ENCODE peak calls at places on chromosomes 4 and X, in nine cellular contexts. One of them, this sample, is unnamed.

GRCh38 chrX:153688900-153689590 is 1.3 kb downstream of the SLC6A8 start:
- DNase-seq in HFF-Myc: no peak
- DNase-seq in endodermal cell: no peak
- DNase-seq in MM.1S: no peak
- DNase-seq in CD4-positive, alpha-beta T cell: no peak
- DNase-seq in fibroblast of lung: peak
- DNase-seq in astrocyte: no peak
- DNase-seq in testis: no peak
- DNase-seq in pancreas: peak
- DNase-seq in this sample: no peak

GRCh38 chrX:10725071-10725470 is 104.7 kb upstream of the MID1 start:
- DNase-seq in astrocyte: no peak
- DNase-seq in MM.1S: no peak
- DNase-seq in pancreas: no peak
- DNase-seq in HFF-Myc: no peak
- DNase-seq in testis: no peak
- DNase-seq in CD4-positive, alpha-beta T cell: no peak
- DNase-seq in fibroblast of lung: no peak
- DNase-seq in endodermal cell: no peak
- DNase-seq in this sample: no peak

GRCh38 chrX:1537031-1537715 is at the start of gene P2RY8:
- DNase-seq in pancreas: peak
- DNase-seq in endodermal cell: no peak
- DNase-seq in fibroblast of lung: no peak
- DNase-seq in astrocyte: no peak
- DNase-seq in testis: peak
- DNase-seq in MM.1S: peak
- DNase-seq in CD4-positive, alpha-beta T cell: peak
- DNase-seq in HFF-Myc: peak
- DNase-seq in this sample: peak

GRCh38 chrX:107715331-107716044 is 60.1 kb downstream of the TSC22D3 start:
- DNase-seq in pancreas: no peak
- DNase-seq in testis: no peak
- DNase-seq in fibroblast of lung: no peak
- DNase-seq in endodermal cell: peak
- DNase-seq in CD4-positive, alpha-beta T cell: no peak
- DNase-seq in HFF-Myc: no peak
- DNase-seq in MM.1S: no peak
- DNase-seq in astrocyte: no peak
- DNase-seq in this sample: no peak

GRCh38 chr4:140567722-140568121 is 1.0 kb downstream of the UCP1 start:
- DNase-seq in endodermal cell: peak
- DNase-seq in testis: peak
- DNase-seq in fibroblast of lung: peak
- DNase-seq in HFF-Myc: no peak
- DNase-seq in astrocyte: peak
- DNase-seq in CD4-positive, alpha-beta T cell: no peak
- DNase-seq in MM.1S: no peak
- DNase-seq in pancreas: no peak
- DNase-seq in this sample: no peak

GRCh38 chr4:56728512-56728911 is 47.4 kb upstream of the HOPX start:
- DNase-seq in testis: peak
- DNase-seq in MM.1S: no peak
- DNase-seq in astrocyte: peak
- DNase-seq in pancreas: peak
- DNase-seq in endodermal cell: no peak
- DNase-seq in HFF-Myc: peak
- DNase-seq in fibroblast of lung: peak
- DNase-seq in CD4-positive, alpha-beta T cell: no peak
- DNase-seq in this sample: no peak

GRCh38 chr4:168183717-168184571 is 91.6 kb downstream of the ANXA10 start:
- DNase-seq in HFF-Myc: peak
- DNase-seq in pancreas: no peak
- DNase-seq in astrocyte: peak
- DNase-seq in testis: no peak
- DNase-seq in fibroblast of lung: peak
- DNase-seq in MM.1S: peak
- DNase-seq in CD4-positive, alpha-beta T cell: no peak
- DNase-seq in endodermal cell: no peak
- DNase-seq in this sample: no peak

GRCh38 chr4:151324449-151325319 is 721 bp downstream of the SH3D19 start:
- DNase-seq in pancreas: peak
- DNase-seq in HFF-Myc: peak
- DNase-seq in CD4-positive, alpha-beta T cell: no peak
- DNase-seq in endodermal cell: peak
- DNase-seq in MM.1S: no peak
- DNase-seq in fibroblast of lung: peak
- DNase-seq in astrocyte: peak
- DNase-seq in testis: peak
- DNase-seq in this sample: no peak

GRCh38 chrX:53714580-53715335 is 28.2 kb upstream of the HUWE1 start:
- DNase-seq in endodermal cell: peak
- DNase-seq in CD4-positive, alpha-beta T cell: peak
- DNase-seq in pancreas: no peak
- DNase-seq in fibroblast of lung: peak
- DNase-seq in HFF-Myc: peak
- DNase-seq in testis: no peak
- DNase-seq in MM.1S: no peak
- DNase-seq in astrocyte: peak
- DNase-seq in this sample: no peak

GRCh38 chrX:97835969-97836368 is 952.3 kb downstream of the RPA4 start:
- DNase-seq in pancreas: no peak
- DNase-seq in CD4-positive, alpha-beta T cell: no peak
- DNase-seq in testis: no peak
- DNase-seq in HFF-Myc: no peak
- DNase-seq in MM.1S: no peak
- DNase-seq in endodermal cell: no peak
- DNase-seq in astrocyte: no peak
- DNase-seq in fibroblast of lung: no peak
- DNase-seq in this sample: no peak

GRCh38 chrX:105874790-105875189 is 52.5 kb downstream of the NRK start:
- DNase-seq in CD4-positive, alpha-beta T cell: no peak
- DNase-seq in pancreas: no peak
- DNase-seq in MM.1S: no peak
- DNase-seq in fibroblast of lung: no peak
- DNase-seq in endodermal cell: no peak
- DNase-seq in testis: no peak
- DNase-seq in HFF-Myc: no peak
- DNase-seq in astrocyte: no peak
- DNase-seq in this sample: no peak

GRCh38 chrX:105872921-105873320 is 50.6 kb downstream of the NRK start:
- DNase-seq in CD4-positive, alpha-beta T cell: no peak
- DNase-seq in fibroblast of lung: peak
- DNase-seq in MM.1S: no peak
- DNase-seq in HFF-Myc: no peak
- DNase-seq in astrocyte: no peak
- DNase-seq in testis: peak
- DNase-seq in pancreas: no peak
- DNase-seq in endodermal cell: no peak
- DNase-seq in this sample: no peak

GRCh38 chrX:105880491-105880890 is 58.2 kb downstream of the NRK start:
- DNase-seq in astrocyte: no peak
- DNase-seq in pancreas: no peak
- DNase-seq in HFF-Myc: no peak
- DNase-seq in MM.1S: no peak
- DNase-seq in testis: no peak
- DNase-seq in fibroblast of lung: no peak
- DNase-seq in CD4-positive, alpha-beta T cell: no peak
- DNase-seq in endodermal cell: no peak
- DNase-seq in this sample: no peak

DNA sequence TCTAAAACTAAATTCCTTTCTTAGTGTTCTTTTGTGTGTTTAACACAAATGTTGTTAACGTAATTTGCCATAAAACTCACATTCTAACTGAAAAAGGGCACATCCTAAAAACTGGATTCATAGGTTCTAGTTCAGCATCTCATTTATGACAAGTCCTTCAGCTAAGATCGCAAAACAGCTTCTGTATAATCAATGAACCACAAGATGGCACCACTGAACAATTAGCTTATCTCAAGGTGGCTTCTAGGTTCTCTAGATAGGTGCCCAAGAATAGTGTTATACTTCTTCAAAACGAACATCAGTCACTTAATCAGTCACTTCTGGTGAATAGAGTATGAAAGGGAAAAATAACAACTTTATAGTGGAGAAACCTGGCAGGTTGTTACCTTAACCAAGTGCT is 54.3 kb downstream of the NRK start:
- DNase-seq in fibroblast of lung: peak
- DNase-seq in testis: no peak
- DNase-seq in MM.1S: peak
- DNase-seq in CD4-positive, alpha-beta T cell: no peak
- DNase-seq in HFF-Myc: no peak
- DNase-seq in astrocyte: no peak
- DNase-seq in endodermal cell: no peak
- DNase-seq in pancreas: no peak
- DNase-seq in this sample: no peak
- TF ChIP-seq CTCF in fibroblast of lung: peak
- TF ChIP-seq CTCF in testis: no peak
- TF ChIP-seq CTCF in MM.1S: peak
- TF ChIP-seq CTCF in CD4-positive, alpha-beta T cell: no peak
- TF ChIP-seq CTCF in HFF-Myc: no peak
- TF ChIP-seq CTCF in astrocyte: no peak
- TF ChIP-seq CTCF in endodermal cell: peak
- TF ChIP-seq CTCF in pancreas: no peak
- TF ChIP-seq CTCF in this sample: no peak

DNA sequence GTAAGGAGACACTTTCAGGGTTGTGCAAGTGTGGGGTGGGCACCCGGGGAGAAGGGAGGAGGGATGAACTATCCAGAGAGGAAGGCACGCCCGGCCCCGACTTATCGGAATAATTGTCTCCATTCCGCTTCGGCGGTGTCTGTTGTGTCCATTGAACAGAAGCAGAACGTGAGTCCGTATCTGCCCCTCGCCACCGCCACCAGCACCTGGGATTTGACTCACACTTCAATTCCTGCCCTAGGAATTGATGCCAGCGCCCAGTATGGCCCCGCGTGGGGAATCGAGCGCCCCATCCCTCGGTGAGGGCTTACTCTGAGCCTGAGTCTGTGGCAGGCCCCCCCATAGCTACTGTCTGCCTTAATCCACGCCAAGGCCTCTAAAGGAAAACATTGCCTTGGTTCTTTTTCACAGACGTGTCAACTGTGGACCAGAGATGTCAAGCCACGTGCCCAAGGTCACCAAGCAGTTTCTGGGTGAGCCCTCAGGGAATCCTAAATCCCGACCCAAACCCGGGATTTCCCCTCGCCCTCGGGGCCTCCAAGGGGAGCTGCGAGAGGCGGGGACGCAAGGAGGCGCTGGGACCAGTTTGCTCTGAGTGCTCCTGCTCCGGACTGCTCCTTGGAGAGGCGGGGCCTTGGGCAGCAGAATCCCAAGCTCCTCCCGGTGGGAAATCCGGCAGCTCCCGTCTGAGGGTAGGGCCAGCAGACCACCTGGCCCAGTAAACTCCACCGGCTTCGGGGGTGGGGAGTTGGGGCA is 12.9 kb downstream of the MSX1 start:
- DNase-seq in HFF-Myc: no peak
- DNase-seq in endodermal cell: peak
- DNase-seq in CD4-positive, alpha-beta T cell: no peak
- DNase-seq in pancreas: no peak
- DNase-seq in astrocyte: no peak
- DNase-seq in MM.1S: no peak
- DNase-seq in fibroblast of lung: no peak
- DNase-seq in testis: no peak
- DNase-seq in this sample: no peak
- TF ChIP-seq CTCF in HFF-Myc: peak
- TF ChIP-seq CTCF in endodermal cell: peak
- TF ChIP-seq CTCF in CD4-positive, alpha-beta T cell: no peak
- TF ChIP-seq CTCF in pancreas: no peak
- TF ChIP-seq CTCF in astrocyte: no peak
- TF ChIP-seq CTCF in MM.1S: no peak
- TF ChIP-seq CTCF in fibroblast of lung: no peak
- TF ChIP-seq CTCF in testis: no peak
- TF ChIP-seq CTCF in this sample: no peak

DNA sequence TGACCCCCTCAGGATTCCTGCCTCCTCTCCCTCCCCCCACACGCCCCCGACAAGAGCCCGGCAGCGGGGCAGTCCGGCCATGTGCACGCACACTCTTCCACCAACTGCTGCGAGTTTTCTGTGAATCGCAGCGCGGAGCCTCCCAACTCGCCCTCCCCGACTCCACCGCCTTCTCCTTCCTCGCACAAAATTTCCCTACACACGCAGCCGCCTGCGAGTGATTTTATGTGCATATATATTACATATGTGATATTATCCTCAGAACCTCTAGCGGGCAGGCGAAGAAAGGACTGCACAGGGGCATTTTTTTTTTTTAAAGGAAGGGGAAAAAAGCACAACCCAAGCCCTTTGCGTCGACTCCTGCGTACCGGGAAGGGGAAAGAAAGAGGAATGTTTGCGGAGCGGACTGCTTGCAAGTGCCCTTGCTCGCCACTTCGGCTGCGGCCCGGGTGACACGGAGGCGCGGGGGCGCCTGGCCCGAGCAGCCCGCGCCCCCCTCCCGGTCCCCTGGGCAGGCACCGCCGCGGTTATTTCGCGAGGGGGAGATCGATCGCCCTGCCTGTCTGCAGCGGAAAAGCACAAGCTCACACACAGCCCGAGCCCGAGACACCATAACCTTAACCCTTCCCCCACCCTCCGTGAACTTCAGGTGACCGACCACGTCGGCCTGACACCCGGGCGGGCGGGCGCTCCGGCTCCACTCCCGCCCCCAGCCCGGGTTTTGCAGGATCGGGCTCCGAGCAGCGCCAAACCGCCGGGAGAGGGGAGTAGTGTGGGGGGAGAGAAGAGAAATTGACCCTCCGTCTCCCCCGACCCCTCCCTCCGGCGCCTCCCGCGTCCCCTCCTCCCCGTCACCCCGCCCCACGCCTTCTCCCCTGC is 2.2 kb downstream of the ZNF827 start:
- DNase-seq in astrocyte: peak
- DNase-seq in endodermal cell: peak
- DNase-seq in fibroblast of lung: peak
- DNase-seq in HFF-Myc: no peak
- DNase-seq in MM.1S: peak
- DNase-seq in testis: peak
- DNase-seq in CD4-positive, alpha-beta T cell: peak
- DNase-seq in pancreas: peak
- DNase-seq in this sample: peak
- TF ChIP-seq CTCF in astrocyte: peak
- TF ChIP-seq CTCF in endodermal cell: no peak
- TF ChIP-seq CTCF in fibroblast of lung: peak
- TF ChIP-seq CTCF in HFF-Myc: no peak
- TF ChIP-seq CTCF in MM.1S: peak
- TF ChIP-seq CTCF in testis: no peak
- TF ChIP-seq CTCF in CD4-positive, alpha-beta T cell: peak
- TF ChIP-seq CTCF in pancreas: no peak
- TF ChIP-seq CTCF in this sample: no peak

GRCh38 chrX:139429913-139430312 is 100.6 kb upstream of the F9 start:
- DNase-seq in pancreas: no peak
- DNase-seq in MM.1S: no peak
- DNase-seq in fibroblast of lung: no peak
- DNase-seq in astrocyte: peak
- DNase-seq in CD4-positive, alpha-beta T cell: no peak
- DNase-seq in HFF-Myc: no peak
- DNase-seq in testis: no peak
- DNase-seq in endodermal cell: no peak
- DNase-seq in this sample: no peak
- TF ChIP-seq CTCF in pancreas: no peak
- TF ChIP-seq CTCF in MM.1S: no peak
- TF ChIP-seq CTCF in fibroblast of lung: no peak
- TF ChIP-seq CTCF in astrocyte: no peak
- TF ChIP-seq CTCF in CD4-positive, alpha-beta T cell: no peak
- TF ChIP-seq CTCF in HFF-Myc: no peak
- TF ChIP-seq CTCF in testis: no peak
- TF ChIP-seq CTCF in endodermal cell: peak
- TF ChIP-seq CTCF in this sample: no peak

GRCh38 chrX:101617211-101618191 is at the start of gene ARMCX6:
- DNase-seq in endodermal cell: peak
- DNase-seq in HFF-Myc: peak
- DNase-seq in CD4-positive, alpha-beta T cell: peak
- DNase-seq in fibroblast of lung: peak
- DNase-seq in MM.1S: peak
- DNase-seq in pancreas: peak
- DNase-seq in astrocyte: peak
- DNase-seq in testis: peak
- DNase-seq in this sample: no peak
- TF ChIP-seq CTCF in endodermal cell: peak
- TF ChIP-seq CTCF in HFF-Myc: peak
- TF ChIP-seq CTCF in CD4-positive, alpha-beta T cell: no peak
- TF ChIP-seq CTCF in fibroblast of lung: peak
- TF ChIP-seq CTCF in MM.1S: peak
- TF ChIP-seq CTCF in pancreas: no peak
- TF ChIP-seq CTCF in astrocyte: peak
- TF ChIP-seq CTCF in testis: no peak
- TF ChIP-seq CTCF in this sample: no peak